ENCODE peak calls at places on chromosomes 6 and 20, in five cellular contexts. One of them, this sample, is unnamed.

GRCh38 chr6:155187994-155188706 is 75.7 kb upstream of the CLDN20 start:
- DNase-seq in NB4: no peak
- DNase-seq in uterus: no peak
- DNase-seq in heart left ventricle: no peak
- DNase-seq in HepG2: no peak
- DNase-seq in this sample: no peak

GRCh38 chr6:132247381-132248159 is 153.7 kb downstream of the MOXD1 start:
- DNase-seq in NB4: no peak
- DNase-seq in uterus: no peak
- DNase-seq in heart left ventricle: no peak
- DNase-seq in HepG2: no peak
- DNase-seq in this sample: no peak

GRCh38 chr20:9068232-9068781 is 580 bp upstream of the PLCB4 start:
- DNase-seq in NB4: no peak
- DNase-seq in uterus: peak; percentile 26
- DNase-seq in heart left ventricle: peak; percentile 78
- DNase-seq in HepG2: no peak
- DNase-seq in this sample: peak; percentile 44

GRCh38 chr6:33599413-33599911 is 19.4 kb upstream of the BAK1 start:
- DNase-seq in NB4: no peak
- DNase-seq in uterus: no peak
- DNase-seq in heart left ventricle: peak; percentile 14
- DNase-seq in HepG2: no peak
- DNase-seq in this sample: peak; percentile 27

GRCh38 chr6:144757730-144758129 is 472.6 kb downstream of the UTRN start:
- DNase-seq in NB4: no peak
- DNase-seq in uterus: no peak
- DNase-seq in heart left ventricle: no peak
- DNase-seq in HepG2: no peak
- DNase-seq in this sample: no peak

GRCh38 chr6:21522773-21523490 is 70.6 kb upstream of the SOX4 start:
- DNase-seq in NB4: no peak
- DNase-seq in uterus: no peak
- DNase-seq in heart left ventricle: no peak
- DNase-seq in HepG2: no peak
- DNase-seq in this sample: no peak

GRCh38 chr6:115945306-115945705 is 115.4 kb downstream of the FRK start:
- DNase-seq in NB4: no peak
- DNase-seq in uterus: no peak
- DNase-seq in heart left ventricle: no peak
- DNase-seq in HepG2: no peak
- DNase-seq in this sample: no peak

GRCh38 chr20:39376788-39377187 is 414.6 kb downstream of the DHX35 start:
- DNase-seq in NB4: no peak
- DNase-seq in uterus: no peak
- DNase-seq in heart left ventricle: no peak
- DNase-seq in HepG2: no peak
- DNase-seq in this sample: no peak

GRCh38 chr20:19784511-19785172 is 26.6 kb downstream of the RIN2 start:
- DNase-seq in NB4: peak; percentile 75
- DNase-seq in uterus: peak; percentile 35
- DNase-seq in heart left ventricle: peak; percentile 78
- DNase-seq in HepG2: peak; percentile 75
- DNase-seq in this sample: peak; percentile 43

GRCh38 chr6:157150076-157150475 is 173.2 kb downstream of the TMEM242 start:
- DNase-seq in NB4: no peak
- DNase-seq in uterus: no peak
- DNase-seq in heart left ventricle: no peak
- DNase-seq in HepG2: no peak
- DNase-seq in this sample: no peak

GRCh38 chr20:62219992-62220665 is at the start of gene HRH3:
- DNase-seq in NB4: peak; percentile 61
- DNase-seq in uterus: peak; percentile 27
- DNase-seq in heart left ventricle: no peak
- DNase-seq in HepG2: peak; percentile 41
- DNase-seq in this sample: peak; percentile 73

GRCh38 chr6:18216411-18216810 is 47.9 kb downstream of the DEK start:
- DNase-seq in NB4: no peak
- DNase-seq in uterus: no peak
- DNase-seq in heart left ventricle: no peak
- DNase-seq in HepG2: no peak
- DNase-seq in this sample: no peak

GRCh38 chr6:169702640-169703246 is 817 bp downstream of the C6orf120 start:
- DNase-seq in NB4: peak; percentile 76
- DNase-seq in uterus: peak; percentile 24
- DNase-seq in heart left ventricle: no peak
- DNase-seq in HepG2: peak; percentile 36
- DNase-seq in this sample: peak; percentile 35

GRCh38 chr6:168125429-168126001 is 46.5 kb upstream of the FRMD1 start:
- DNase-seq in NB4: no peak
- DNase-seq in uterus: peak; percentile 6
- DNase-seq in heart left ventricle: no peak
- DNase-seq in HepG2: no peak
- DNase-seq in this sample: no peak

GRCh38 chr6:36249010-36249409 is 20.9 kb upstream of the PNPLA1 start:
- DNase-seq in NB4: no peak
- DNase-seq in uterus: no peak
- DNase-seq in heart left ventricle: no peak
- DNase-seq in HepG2: peak; percentile 34
- DNase-seq in this sample: no peak

GRCh38 chr6:22035690-22036089 is 261.1 kb downstream of the PRL start:
- DNase-seq in NB4: no peak
- DNase-seq in uterus: no peak
- DNase-seq in heart left ventricle: no peak
- DNase-seq in HepG2: no peak
- DNase-seq in this sample: no peak

GRCh38 chr20:57884956-57885355 is 175.1 kb upstream of the PMEPA1 start:
- DNase-seq in NB4: no peak
- DNase-seq in uterus: no peak
- DNase-seq in heart left ventricle: no peak
- DNase-seq in HepG2: no peak
- DNase-seq in this sample: no peak

GRCh38 chr6:106194949-106195919 is 109.1 kb downstream of the PRDM1 start:
- DNase-seq in NB4: no peak
- DNase-seq in uterus: no peak
- DNase-seq in heart left ventricle: no peak
- DNase-seq in HepG2: no peak
- DNase-seq in this sample: no peak

GRCh38 chr6:146767632-146768031 is 168.9 kb downstream of the ADGB start:
- DNase-seq in NB4: peak; percentile 28
- DNase-seq in uterus: no peak
- DNase-seq in heart left ventricle: no peak
- DNase-seq in HepG2: no peak
- DNase-seq in this sample: no peak

GRCh38 chr20:63572788-63573738 is 976 bp downstream of the HELZ2 start:
- DNase-seq in NB4: no peak
- DNase-seq in uterus: no peak
- DNase-seq in heart left ventricle: no peak
- DNase-seq in HepG2: peak; percentile 65
- DNase-seq in this sample: no peak

GRCh38 chr6:89542856-89543254 is 95.7 kb downstream of the LYRM2 start:
- DNase-seq in NB4: no peak
- DNase-seq in uterus: no peak
- DNase-seq in heart left ventricle: no peak
- DNase-seq in HepG2: no peak
- DNase-seq in this sample: no peak
- H3K4me3 ChIP-seq in NB4: no peak overlapping the region
- H3K4me3 ChIP-seq in uterus: no peak overlapping the region
- H3K4me3 ChIP-seq in heart left ventricle: no peak overlapping the region
- H3K4me3 ChIP-seq in HepG2: no peak overlapping the region
- H3K4me3 ChIP-seq in this sample: no peak overlapping the region

DNA sequence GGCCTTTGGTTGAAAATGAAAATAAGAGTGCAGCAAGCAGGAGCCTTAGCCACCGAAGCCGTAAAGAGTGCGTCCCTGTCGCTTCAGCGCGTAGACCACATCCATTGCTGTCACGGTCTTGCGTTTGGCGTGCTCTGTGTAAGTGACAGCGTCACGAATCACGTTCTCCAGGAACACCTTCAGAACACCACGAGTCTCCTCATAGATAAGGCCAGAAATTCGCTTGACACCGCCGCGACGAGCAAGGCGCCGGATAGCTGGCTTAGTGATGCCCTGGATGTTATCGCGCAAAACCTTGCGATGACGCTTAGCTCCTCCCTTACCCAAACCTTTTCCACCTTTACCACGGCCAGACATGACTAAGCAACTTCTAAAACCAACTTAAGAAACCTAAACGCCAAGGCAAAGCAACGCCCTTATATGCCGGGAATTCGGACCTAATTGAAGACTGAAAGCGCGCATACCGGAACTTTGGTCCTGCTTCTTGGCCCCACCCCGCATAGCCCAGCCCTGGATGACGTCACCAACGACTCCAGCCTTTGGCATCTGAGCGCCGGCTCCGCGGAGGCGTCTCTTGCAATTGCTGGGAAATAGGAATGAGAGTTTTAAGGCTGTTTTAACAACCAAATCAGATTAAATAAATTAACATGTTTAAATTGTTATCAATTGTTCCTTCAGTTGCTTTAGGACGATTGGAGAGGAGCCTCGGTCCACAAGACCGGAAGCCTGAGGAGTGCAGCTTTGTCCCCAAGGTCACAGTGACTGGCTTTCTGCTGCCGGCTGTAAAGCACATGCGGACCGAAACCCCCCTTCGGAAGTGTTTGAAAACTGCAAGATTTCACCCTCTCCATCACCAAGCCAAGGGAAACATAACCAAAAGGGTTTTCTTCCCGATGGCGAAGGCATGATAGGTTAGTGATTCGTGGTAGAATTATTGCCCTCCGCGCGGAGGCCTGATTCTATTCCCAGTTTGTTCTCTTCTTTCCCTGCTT is 79.6 kb upstream of the BTN3A2 start:
- DNase-seq in NB4: peak; percentile 100
- DNase-seq in uterus: peak; percentile 95
- DNase-seq in heart left ventricle: peak; percentile 98
- DNase-seq in HepG2: peak; percentile 93
- DNase-seq in this sample: peak; percentile 94
- TF ChIP-seq POLR2A in NB4: peak; percentile 94
- TF ChIP-seq POLR2A in uterus: peak; percentile 86
- TF ChIP-seq POLR2A in heart left ventricle: no peak
- TF ChIP-seq POLR2A in HepG2: peak; percentile 92
- TF ChIP-seq POLR2A in this sample: peak; percentile 92

GRCh38 chr6:3384346-3385143 is 72.3 kb downstream of the SLC22A23 start:
- DNase-seq in NB4: no peak
- DNase-seq in uterus: no peak
- DNase-seq in heart left ventricle: no peak
- DNase-seq in HepG2: no peak
- DNase-seq in this sample: no peak
- H3K4me3 ChIP-seq in NB4: no peak overlapping the region
- H3K4me3 ChIP-seq in uterus: no peak overlapping the region
- H3K4me3 ChIP-seq in heart left ventricle: no peak overlapping the region
- H3K4me3 ChIP-seq in HepG2: no peak overlapping the region
- H3K4me3 ChIP-seq in this sample: no peak overlapping the region

GRCh38 chr6:163579111-163579879 is 164.8 kb downstream of the QKI start:
- DNase-seq in NB4: no peak
- DNase-seq in uterus: no peak
- DNase-seq in heart left ventricle: peak; percentile 25
- DNase-seq in HepG2: no peak
- DNase-seq in this sample: no peak
- TF ChIP-seq POLR2A in NB4: no peak
- TF ChIP-seq POLR2A in uterus: no peak
- TF ChIP-seq POLR2A in heart left ventricle: no peak
- TF ChIP-seq POLR2A in HepG2: no peak
- TF ChIP-seq POLR2A in this sample: no peak

GRCh38 chr20:43914286-43914685 is 366 bp upstream of the TOX2 start:
- DNase-seq in NB4: no peak
- DNase-seq in uterus: no peak
- DNase-seq in heart left ventricle: no peak
- DNase-seq in HepG2: no peak
- DNase-seq in this sample: no peak
- H3K4me3 ChIP-seq in NB4: no peak overlapping the region
- H3K4me3 ChIP-seq in uterus: peak overlapping the region; percentile 21
- H3K4me3 ChIP-seq in heart left ventricle: peak overlapping the region; percentile 50
- H3K4me3 ChIP-seq in HepG2: no peak overlapping the region
- H3K4me3 ChIP-seq in this sample: no peak overlapping the region